ENCODE peak calls at places on chromosomes 11 and 22, in five cellular contexts. G is CD8-positive, alpha-beta memory T cell; T is H1; A is suprapubic skin; Z is lung. P is an unnamed sample.
A peak's percentile ranks its signal among the peaks of the same experiment; 100 is the strongest.

GRCh38 chr11:99766816-99767215 is 746.1 kb downstream of the CNTN5 start:
- DNase-seq in G (no peak), T (no peak), A (no peak), Z (no peak), P (no peak)

GRCh38 chr22:23696326-23696851 is 5.6 kb downstream of the RGL4 start:
- DNase-seq in G (peak; percentile 52), T (no peak), A (no peak), Z (no peak), P (no peak)

GRCh38 chr11:605286-606129 is 10.2 kb downstream of the IRF7 start:
- DNase-seq in G (no peak), T (no peak), A (no peak), Z (no peak), P (no peak)

GRCh38 chr11:4491878-4492606 is 9.6 kb downstream of the OR52K1 start:
- DNase-seq in G (no peak), T (no peak), A (no peak), Z (no peak), P (no peak)

GRCh38 chr11:90589735-90590134 is 366.9 kb upstream of the CHORDC1 start:
- DNase-seq in G (no peak), T (no peak), A (no peak), Z (no peak), P (no peak)

GRCh38 chr11:15146271-15147003 is 31.7 kb downstream of the INSC start:
- DNase-seq in G (no peak), T (no peak), A (no peak), Z (no peak), P (no peak)

GRCh38 chr11:105357764-105358163 is 218.2 kb upstream of the CARD18 start:
- DNase-seq in G (no peak), T (no peak), A (no peak), Z (no peak), P (no peak)

GRCh38 chr11:129652828-129653227 is 162.8 kb upstream of the TMEM45B start:
- DNase-seq in G (no peak), T (no peak), A (no peak), Z (no peak), P (no peak)

GRCh38 chr22:26903030-26903856 is 245.9 kb downstream of the MIAT start:
- DNase-seq in G (no peak), T (peak; percentile 70), A (no peak), Z (no peak), P (no peak)

GRCh38 chr11:78080818-78081495 is 1.3 kb upstream of the NDUFC2 start:
- DNase-seq in G (no peak), T (no peak), A (no peak), Z (no peak), P (no peak)

GRCh38 chr11:128903248-128904041 is 12.3 kb downstream of the KCNJ5 start:
- DNase-seq in G (no peak), T (peak; percentile 64), A (no peak), Z (no peak), P (peak; percentile 23)

GRCh38 chr11:10293423-10294288 is at the start of gene SBF2:
- DNase-seq in G (peak; percentile 76), T (peak; percentile 93), A (peak; percentile 87), Z (peak; percentile 69), P (peak; percentile 80)

GRCh38 chr11:86047275-86047991 is 21.5 kb downstream of the PICALM start:
- DNase-seq in G (peak; percentile 33), T (no peak), A (no peak), Z (no peak), P (no peak)

GRCh38 chr11:65435330-65435931 is 12.8 kb downstream of the NEAT1 start:
- DNase-seq in G (no peak), T (peak; percentile 19), A (no peak), Z (no peak), P (no peak)

GRCh38 chr22:42769574-42770447 is 49.1 kb upstream of the A4GALT start:
- DNase-seq in G (no peak), T (no peak), A (no peak), Z (peak; percentile 52), P (no peak)

GRCh38 chr11:46850829-46851380 is 4.8 kb upstream of the CKAP5 start:
- DNase-seq in G (no peak), T (no peak), A (no peak), Z (no peak), P (no peak)

GRCh38 chr11:46846510-46846830 is 390 bp upstream of the CKAP5 start:
- DNase-seq in G (no peak), T (no peak), A (no peak), Z (no peak), P (no peak)

GRCh38 chr11:46849631-46850030 is 3.6 kb upstream of the CKAP5 start:
- DNase-seq in G (no peak), T (no peak), A (no peak), Z (no peak), P (no peak)

GRCh38 chr11:46845440-46845739 is 690 bp downstream of the CKAP5 start:
- DNase-seq in G (no peak), T (no peak), A (no peak), Z (no peak), P (no peak)

GRCh38 chr11:46845740-46846509 is at the start of gene CKAP5:
- DNase-seq in G (peak; percentile 85), T (peak; percentile 90), A (peak; percentile 95), Z (peak; percentile 94), P (peak; percentile 60)
- H3K27ac ChIP-seq in G (peak within 1 kb of the TSS; percentile 76), T (peak within 1 kb of the TSS; percentile 75), A (peak within 1 kb of the TSS; percentile 89), Z (peak within 1 kb of the TSS; percentile 92), P (peak within 1 kb of the TSS; percentile 38)

DNA sequence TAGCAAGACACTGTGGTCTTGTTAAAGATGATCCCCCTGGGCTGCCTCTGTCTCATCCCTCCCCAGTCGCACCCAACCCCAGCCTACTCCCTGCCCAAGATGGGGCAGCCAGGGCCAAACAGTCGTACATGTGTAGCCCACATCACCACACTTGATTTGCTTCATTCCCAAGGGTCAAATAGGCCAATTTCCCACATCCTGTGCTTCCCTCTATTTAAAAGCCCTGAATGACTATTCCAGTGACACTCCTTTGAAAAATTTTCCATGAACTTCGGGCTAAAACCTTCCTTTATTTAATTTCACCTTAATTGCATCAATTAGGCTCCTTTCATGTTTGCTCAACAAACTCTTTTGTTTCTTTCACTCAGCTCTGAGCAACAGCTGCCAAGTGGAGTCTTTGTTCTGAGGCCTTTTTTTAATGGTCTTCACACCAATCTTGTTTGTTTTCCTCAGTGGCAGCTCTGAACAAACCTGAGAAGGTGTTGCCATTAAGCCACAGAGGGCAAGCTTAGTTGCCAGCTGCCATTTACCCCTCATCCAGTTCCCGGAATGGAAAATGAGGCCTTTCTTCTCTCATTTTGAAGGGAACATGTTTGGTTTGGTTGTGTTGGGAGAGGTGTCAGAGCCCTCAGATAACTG is 126.9 kb downstream of the APIP start:
- DNase-seq in G (no peak), T (no peak), A (no peak), Z (no peak), P (no peak)
- H3K27ac ChIP-seq in G (no peak overlapping the region), T (no peak overlapping the region), A (no peak overlapping the region), Z (no peak overlapping the region), P (no peak overlapping the region)

GRCh38 chr22:39183991-39184585 is 31.6 kb upstream of the CBX7 start:
- DNase-seq in G (no peak), T (no peak), A (no peak), Z (no peak), P (peak; percentile 10)

GRCh38 chr22:39181778-39182177 is 29.3 kb upstream of the CBX7 start:
- DNase-seq in G (no peak), T (no peak), A (no peak), Z (no peak), P (no peak)

GRCh38 chr22:39182478-39183030 is 30.1 kb upstream of the CBX7 start:
- DNase-seq in G (no peak), T (no peak), A (no peak), Z (no peak), P (no peak)

GRCh38 chr22:39185601-39186012 is 33.1 kb upstream of the CBX7 start:
- DNase-seq in G (no peak), T (no peak), A (no peak), Z (peak; percentile 48), P (no peak)

GRCh38 chr22:39184586-39185577 is 32.4 kb upstream of the CBX7 start:
- DNase-seq in G (no peak), T (no peak), A (no peak), Z (no peak), P (no peak)
- H3K27ac ChIP-seq in G (no peak overlapping the region), T (no peak overlapping the region), A (peak overlapping the region; percentile 80), Z (peak overlapping the region; percentile 90), P (peak overlapping the region; percentile 53)

GRCh38 chr11:111976119-111976518 is 39.0 kb downstream of the DIXDC1 start:
- DNase-seq in G (no peak), T (no peak), A (no peak), Z (no peak), P (no peak)
- H3K27ac ChIP-seq in G (no peak overlapping the region), T (no peak overlapping the region), A (peak overlapping the region; percentile 75), Z (peak overlapping the region; percentile 87), P (peak overlapping the region; percentile 99)

GRCh38 chr11:116822575-116822974 is 529 bp downstream of the APOA4 start:
- DNase-seq in G (no peak), T (no peak), A (no peak), Z (no peak), P (no peak)

GRCh38 chr11:116825434-116825833 is 2.3 kb upstream of the APOA4 start:
- DNase-seq in G (no peak), T (no peak), A (no peak), Z (no peak), P (no peak)

GRCh38 chr11:116821050-116821918 is 1.8 kb downstream of the APOA4 start:
- DNase-seq in G (no peak), T (no peak), A (no peak), Z (no peak), P (no peak)

GRCh38 chr11:116825854-116826750 is 3.0 kb upstream of the APOA4 start:
- DNase-seq in G (no peak), T (no peak), A (no peak), Z (no peak), P (no peak)

GRCh38 chr11:116823031-116823843 is at the start of gene APOA4:
- DNase-seq in G (no peak), T (no peak), A (no peak), Z (no peak), P (no peak)
- H3K27ac ChIP-seq in G (no peak within 1 kb of the TSS), T (no peak within 1 kb of the TSS), A (no peak within 1 kb of the TSS), Z (no peak within 1 kb of the TSS), P (no peak within 1 kb of the TSS)